ENCODE peak calls at places on chromosome 2, in five cellular contexts. V, Z, N, B and Q are unnamed samples.

GRCh38 chr2:205407984-205408383 is 274.3 kb upstream of the NRP2 start:
- DNase-seq in V (no peak), Z (no peak), N (no peak), B (no peak), Q (no peak)

GRCh38 chr2:172995323-172996244 is 80.1 kb upstream of the MAP3K20 start:
- DNase-seq in V (no peak), Z (peak), N (no peak), B (peak), Q (no peak)

GRCh38 chr2:74314107-74314506 is 29.1 kb downstream of the SLC4A5 start:
- DNase-seq in V (no peak), Z (no peak), N (no peak), B (no peak), Q (no peak)

GRCh38 chr2:9071584-9072124 is 68.2 kb upstream of the MBOAT2 start:
- DNase-seq in V (no peak), Z (no peak), N (no peak), B (no peak), Q (no peak)

GRCh38 chr2:148251993-148252392 is 231.1 kb downstream of the MBD5 start:
- DNase-seq in V (no peak), Z (no peak), N (no peak), B (no peak), Q (no peak)

GRCh38 chr2:207491086-207491485 is 38.7 kb upstream of the CREB1 start:
- DNase-seq in V (no peak), Z (peak), N (no peak), B (no peak), Q (no peak)

GRCh38 chr2:96923810-96924774 is 54.2 kb upstream of the SEMA4C start:
- DNase-seq in V (no peak), Z (no peak), N (no peak), B (no peak), Q (no peak)

GRCh38 chr2:195489101-195489500 is 167.9 kb upstream of the SLC39A10 start:
- DNase-seq in V (no peak), Z (peak), N (no peak), B (no peak), Q (no peak)

GRCh38 chr2:23028106-23028505 is 356.9 kb upstream of the KLHL29 start:
- DNase-seq in V (no peak), Z (no peak), N (no peak), B (no peak), Q (no peak)

GRCh38 chr2:37688771-37689468 is 17.5 kb upstream of the CDC42EP3 start:
- DNase-seq in V (no peak), Z (peak), N (no peak), B (peak), Q (no peak)

GRCh38 chr2:126850951-126851350 is 47.7 kb upstream of the TEX51 start:
- DNase-seq in V (no peak), Z (no peak), N (no peak), B (no peak), Q (no peak)

GRCh38 chr2:168482245-168482644 is 26.2 kb downstream of the CERS6 start:
- DNase-seq in V (no peak), Z (no peak), N (no peak), B (no peak), Q (no peak)

GRCh38 chr2:19408592-19408991 is 50.2 kb upstream of the OSR1 start:
- DNase-seq in V (no peak), Z (no peak), N (no peak), B (no peak), Q (no peak)

GRCh38 chr2:174631009-174631981 is 33.7 kb upstream of the WIPF1 start:
- DNase-seq in V (no peak), Z (no peak), N (no peak), B (no peak), Q (no peak)

GRCh38 chr2:169365093-169365483 is 2.8 kb upstream of the LRP2 start:
- DNase-seq in V (no peak), Z (no peak), N (no peak), B (no peak), Q (no peak)

GRCh38 chr2:232321156-232321816 is 57.3 kb upstream of the ALPP start:
- DNase-seq in V (no peak), Z (no peak), N (no peak), B (no peak), Q (no peak)